ENCODE peak calls at places on chromosomes 13 and 19, in four cellular contexts. M is stimulated activated CD8-positive, alpha-beta memory T cell treated with anti-CD3 and anti-CD28 coated beads, Interleukin-2, amount 100 ng/mL, for 48 hours; W is mucosa of descending colon; Z is tibial nerve. X is an unnamed sample.

GRCh38 chr19:1752009-1752756 is 1.1 kb upstream of the ONECUT3 start:
- DNase-seq in W (no peak), Z (no peak), M (no peak), X (no peak)

GRCh38 chr13:114272977-114273376 is 8.4 kb upstream of the UPF3A start:
- DNase-seq in M (no peak), Z (no peak), W (no peak), X (no peak)

GRCh38 chr13:106942558-106942957 is 374.6 kb upstream of the ARGLU1 start:
- DNase-seq in Z (no peak), W (no peak), M (no peak), X (no peak)

GRCh38 chr13:98918771-98919170 is 59.1 kb downstream of the DOCK9 start:
- DNase-seq in W (no peak), M (no peak), Z (no peak), X (no peak)

GRCh38 chr19:49718511-49718910 is 27.6 kb downstream of the CPT1C start:
- DNase-seq in Z (no peak), W (no peak), M (no peak), X (no peak)

GRCh38 chr13:41139296-41139966 is 6.8 kb upstream of the KBTBD6 start:
- DNase-seq in W (no peak), M (no peak), Z (no peak), X (no peak)

GRCh38 chr13:66323695-66324094 is 906.4 kb downstream of the PCDH9 start:
- DNase-seq in Z (no peak), M (no peak), W (no peak), X (no peak)

GRCh38 chr19:38917516-38917915 is 5.5 kb upstream of the CCER2 start:
- DNase-seq in Z (no peak), W (no peak), M (no peak), X (no peak)

GRCh38 chr19:29872224-29872731 is 60.5 kb downstream of the CCNE1 start:
- DNase-seq in M (no peak), W (no peak), Z (no peak), X (no peak)

GRCh38 chr19:16736709-16737108 is 17.1 kb downstream of the NWD1 start:
- DNase-seq in M (no peak), W (no peak), Z (no peak), X (no peak)

GRCh38 chr13:113915012-113915763 is 51.3 kb upstream of the GAS6 start:
- DNase-seq in W (no peak), M (no peak), Z (no peak), X (no peak)

GRCh38 chr19:47257411-47258169 is 1.3 kb downstream of the CCDC9 start:
- DNase-seq in W (no peak), M (no peak), Z (no peak), X (no peak)

GRCh38 chr19:55646889-55647731 is 902 bp upstream of the CCDC106 start:
- DNase-seq in Z (no peak), M (no peak), W (no peak), X (no peak)